ENCODE peak calls at places on chromosomes 1 and 21, in six cellular contexts. U, R, F, N, O and Q are unnamed samples.

GRCh38 chr1:221458430-221459156 is 283.3 kb downstream of the DUSP10 start:
- DNase-seq in F (no peak), U (no peak), R (no peak), O (peak; percentile 65), N (peak; percentile 92), Q (no peak)

GRCh38 chr1:19811206-19811851 is 3.8 kb downstream of the RNF186 start:
- DNase-seq in U (no peak), R (peak; percentile 34), F (no peak), N (peak; percentile 68), O (no peak), Q (no peak)

GRCh38 chr1:201756411-201756810 is 72.5 kb upstream of the IPO9 start:
- DNase-seq in F (no peak), O (peak; percentile 33), N (peak; percentile 81), U (no peak), R (no peak), Q (no peak)

GRCh38 chr1:218739426-218739825 is 394.3 kb downstream of the TGFB2 start:
- DNase-seq in O (no peak), R (no peak), U (no peak), N (no peak), F (no peak), Q (no peak)

GRCh38 chr1:235511470-235512240 is 7.4 kb upstream of the B3GALNT2 start:
- DNase-seq in R (no peak), N (peak; percentile 38), F (no peak), O (no peak), U (no peak), Q (no peak)

GRCh38 chr1:98086796-98087195 is 166.0 kb upstream of the DPYD start:
- DNase-seq in F (no peak), N (peak; percentile 94), O (peak; percentile 85), U (no peak), R (no peak), Q (peak; percentile 99)

GRCh38 chr1:175784826-175785225 is 41.4 kb upstream of the TNR start:
- DNase-seq in N (no peak), U (no peak), F (no peak), O (no peak), R (no peak), Q (no peak)

GRCh38 chr1:180691322-180691721 is 59.5 kb downstream of the XPR1 start:
- DNase-seq in U (no peak), O (no peak), F (no peak), N (peak; percentile 2), R (no peak), Q (no peak)

GRCh38 chr1:215118081-215118480 is 35.5 kb downstream of the KCNK2 start:
- DNase-seq in N (peak; percentile 38), R (no peak), O (no peak), U (no peak), F (no peak), Q (no peak)

GRCh38 chr1:21725738-21726392 is 56.7 kb upstream of the RAP1GAP start:
- DNase-seq in U (no peak), F (no peak), O (no peak), N (no peak), R (no peak), Q (no peak)

GRCh38 chr1:1003618-1004419 is 3.9 kb upstream of the HES4 start:
- DNase-seq in F (peak; percentile 71), N (no peak), R (no peak), U (no peak), O (no peak), Q (no peak)

GRCh38 chr21:43850728-43851295 is 14.2 kb upstream of the AGPAT3 start:
- DNase-seq in F (no peak), U (no peak), O (no peak), R (no peak), N (no peak), Q (no peak)

GRCh38 chr1:19222979-19223824 is 13.1 kb upstream of the UBR4 start:
- DNase-seq in N (peak; percentile 45), U (no peak), R (no peak), F (no peak), O (no peak), Q (peak; percentile 28)

GRCh38 chr1:248622491-248623106 is 12.3 kb downstream of the OR2T11 start:
- DNase-seq in U (peak; percentile 49), N (peak; percentile 63), F (no peak), R (peak; percentile 14), O (no peak), Q (no peak)

DNA sequence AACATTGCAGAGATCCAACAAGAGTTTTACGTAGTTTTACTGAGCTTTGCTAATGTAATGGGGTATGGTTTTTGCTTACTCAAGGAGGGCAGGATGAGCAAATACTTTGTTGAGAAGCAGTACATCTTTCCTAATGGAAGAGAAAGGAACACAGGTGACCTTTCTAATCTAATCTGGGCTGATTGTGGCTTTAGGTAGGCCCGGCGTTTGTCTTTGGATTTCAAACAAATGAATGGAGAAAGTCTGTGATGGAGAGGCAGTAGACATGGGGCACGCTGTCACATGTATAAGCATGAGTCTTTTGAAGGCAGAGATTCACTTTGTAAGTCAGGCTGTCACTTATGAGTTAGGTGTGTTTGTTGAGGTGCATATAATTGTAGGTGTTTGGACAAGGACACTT is 1.7 kb downstream of the PLEKHM2 start:
- DNase-seq in U (no peak), R (no peak), N (peak; percentile 39), O (no peak), F (no peak), Q (no peak)
- H3K4me3 ChIP-seq in U (no peak overlapping the region), R (no peak overlapping the region), N (peak overlapping the region; percentile 99), O (peak overlapping the region; percentile 73), F (no peak overlapping the region), Q (peak overlapping the region; percentile 10)

DNA sequence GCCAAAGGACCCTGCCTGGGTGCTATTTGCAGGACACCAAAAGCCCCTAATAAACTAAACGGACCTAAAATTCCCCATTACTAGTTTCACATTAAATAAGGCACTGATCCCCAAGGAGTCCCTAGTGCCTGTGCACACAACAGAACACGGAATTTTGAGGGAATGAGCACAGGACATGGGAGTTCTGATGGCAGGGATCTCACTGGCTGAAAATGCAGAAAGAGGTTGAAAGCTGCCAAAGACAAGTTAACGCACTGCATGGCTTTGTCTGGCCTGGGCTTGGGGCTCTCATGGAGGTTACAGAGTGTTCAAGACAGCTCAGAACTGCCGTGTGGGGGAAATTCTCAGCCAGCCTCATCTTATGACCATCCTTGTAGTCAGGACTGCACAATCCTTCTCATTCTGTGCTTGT is 15.6 kb upstream of the ATP1B1 start:
- DNase-seq in O (no peak), R (no peak), N (no peak), F (no peak), U (no peak), Q (no peak)
- H3K4me3 ChIP-seq in O (no peak overlapping the region), R (no peak overlapping the region), N (no peak overlapping the region), F (no peak overlapping the region), U (no peak overlapping the region), Q (no peak overlapping the region)

GRCh38 chr21:36145259-36145658 is 10.4 kb downstream of the CBR3 start:
- DNase-seq in O (no peak), U (no peak), F (no peak), R (peak; percentile 30), N (no peak), Q (no peak)
- H3K4me3 ChIP-seq in O (no peak overlapping the region), U (no peak overlapping the region), F (no peak overlapping the region), R (no peak overlapping the region), N (no peak overlapping the region), Q (no peak overlapping the region)

DNA sequence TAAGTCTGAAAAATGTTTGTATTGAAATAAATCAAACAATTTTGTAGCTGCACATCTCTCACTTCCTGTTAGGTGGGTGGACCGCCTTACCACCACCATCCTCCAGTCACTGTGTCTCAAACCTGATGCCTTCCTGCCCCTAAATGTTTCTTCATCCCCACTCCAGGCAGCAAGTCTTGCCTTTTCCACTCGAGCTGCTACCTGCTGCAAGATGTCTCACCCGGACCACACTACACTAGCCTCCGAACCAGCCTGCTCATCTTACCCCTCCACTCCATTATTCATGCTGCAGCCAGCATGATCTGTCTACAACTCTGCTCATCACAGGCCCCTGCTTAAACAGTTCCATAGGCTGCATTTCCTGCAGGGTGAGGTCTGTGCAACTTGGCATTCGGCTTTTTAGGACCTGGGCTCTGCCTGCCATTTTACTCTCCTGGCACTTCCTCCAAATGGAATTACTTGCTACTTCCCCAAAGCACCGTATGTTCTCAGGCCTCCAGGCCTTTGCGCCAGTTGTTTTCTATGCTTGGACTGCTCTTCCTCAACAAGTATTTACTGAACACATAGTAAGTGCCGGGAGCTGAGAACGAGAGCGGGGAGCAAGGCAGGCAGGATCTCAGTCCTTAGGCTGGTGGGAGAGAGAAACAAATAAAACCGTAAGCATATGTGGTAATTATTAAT is 5.2 kb upstream of the SF3A3 start:
- DNase-seq in N (no peak), R (no peak), O (no peak), F (no peak), U (no peak), Q (no peak)
- H3K4me3 ChIP-seq in N (peak overlapping the region; percentile 75), R (no peak overlapping the region), O (peak overlapping the region; percentile 47), F (no peak overlapping the region), U (peak overlapping the region; percentile 51), Q (no peak overlapping the region)

GRCh38 chr1:59151387-59151761 is 145.5 kb upstream of the FGGY start:
- DNase-seq in O (no peak), U (no peak), R (no peak), N (no peak), F (no peak), Q (no peak)
- H3K4me3 ChIP-seq in O (no peak overlapping the region), U (no peak overlapping the region), R (no peak overlapping the region), N (peak overlapping the region; percentile 36), F (no peak overlapping the region), Q (no peak overlapping the region)

GRCh38 chr1:63330331-63330916 is 8.1 kb downstream of the FOXD3 start:
- DNase-seq in F (peak; percentile 78), N (no peak), R (no peak), U (no peak), O (no peak), Q (no peak)
- H3K4me3 ChIP-seq in F (no peak overlapping the region), N (no peak overlapping the region), R (no peak overlapping the region), U (no peak overlapping the region), O (no peak overlapping the region), Q (no peak overlapping the region)

GRCh38 chr1:85200870-85201339 is at the start of gene SYDE2:
- DNase-seq in N (peak; percentile 76), O (peak; percentile 24), U (no peak), F (peak; percentile 95), R (peak; percentile 86), Q (no peak)
- H3K4me3 ChIP-seq in N (peak within 1 kb of the TSS; percentile 84), O (peak within 1 kb of the TSS; percentile 86), U (peak within 1 kb of the TSS; percentile 77), F (peak within 1 kb of the TSS; percentile 78), R (peak within 1 kb of the TSS; percentile 72), Q (peak within 1 kb of the TSS; percentile 72)